ENCODE peak calls at places on chromosome 6, in nine cellular contexts. M is prostate gland, W is brain microvascular endothelial cell, N is endothelial cell, L is adrenal gland, Z is WTC11, S is A549, O is HL-60, R is cardiac fibroblast. Q is an unnamed sample.
A peak's percentile ranks its signal among the peaks of the same experiment; 100 is the strongest.

GRCh38 chr6:40960784-40961430 is 78.1 kb downstream of the UNC5CL start:
- DNase-seq in O (no peak), S (no peak), Z (no peak), R (no peak), L (no peak), N (no peak), W (no peak), M (no peak), Q (no peak)

GRCh38 chr6:142960098-142960497 is 15.1 kb upstream of the HIVEP2 start:
- DNase-seq in N (no peak), Z (no peak), L (no peak), R (peak; percentile 36), O (no peak), S (no peak), W (peak; percentile 62), M (no peak), Q (peak; percentile 56)

GRCh38 chr6:35484921-35485392 is 11.9 kb downstream of the TEAD3 start:
- DNase-seq in O (no peak), L (no peak), Z (no peak), N (no peak), M (no peak), W (no peak), R (no peak), S (no peak), Q (peak; percentile 35)

GRCh38 chr6:49513153-49513989 is 13.6 kb downstream of the GLYATL3 start:
- DNase-seq in Z (no peak), M (no peak), O (no peak), L (no peak), N (no peak), S (no peak), W (no peak), R (no peak), Q (no peak)

GRCh38 chr6:29737707-29738630 is 14.7 kb downstream of the HLA-F start:
- DNase-seq in W (peak; percentile 61), M (peak; percentile 74), S (no peak), L (peak; percentile 85), O (peak; percentile 41), R (peak; percentile 81), Z (peak; percentile 81), N (peak; percentile 66), Q (peak; percentile 77)

GRCh38 chr6:154478691-154479090 is 31.8 kb downstream of the CNKSR3 start:
- DNase-seq in S (no peak), O (no peak), N (no peak), L (no peak), W (no peak), R (no peak), Z (no peak), M (no peak), Q (no peak)

GRCh38 chr6:142946924-142947701 is 2.1 kb upstream of the HIVEP2 start:
- DNase-seq in L (peak; percentile 91), R (peak; percentile 80), M (peak; percentile 75), N (peak; percentile 63), S (peak; percentile 64), W (peak; percentile 77), O (peak; percentile 18), Z (peak; percentile 59), Q (peak; percentile 24)

GRCh38 chr6:149888659-149889058 is 9.3 kb downstream of the RAET1E start:
- DNase-seq in W (no peak), Z (no peak), O (no peak), R (no peak), S (no peak), N (no peak), L (no peak), M (no peak), Q (no peak)

GRCh38 chr6:49826743-49827406 is 39.5 kb downstream of the CRISP1 start:
- DNase-seq in W (no peak), R (no peak), Z (no peak), O (no peak), S (no peak), L (no peak), M (no peak), N (no peak), Q (no peak)

GRCh38 chr6:144145546-144145945 is 4.8 kb upstream of the STX11 start:
- DNase-seq in L (no peak), N (no peak), W (no peak), Z (no peak), M (no peak), S (no peak), R (no peak), O (no peak), Q (peak; percentile 26)

GRCh38 chr6:31725502-31726350 is 2.6 kb downstream of the MPIG6B start:
- DNase-seq in Z (no peak), O (peak; percentile 21), N (no peak), S (no peak), R (peak; percentile 74), W (no peak), M (no peak), L (no peak), Q (no peak)

GRCh38 chr6:31586013-31586412 is at the start of gene LST1:
- DNase-seq in O (peak; percentile 94), M (no peak), S (no peak), W (no peak), R (peak; percentile 42), Z (no peak), L (no peak), N (no peak), Q (no peak)

GRCh38 chr6:36700812-36701211 is 3.2 kb downstream of the RAB44 start:
- DNase-seq in Z (no peak), M (no peak), L (no peak), O (peak; percentile 60), W (no peak), S (no peak), R (no peak), N (no peak), Q (no peak)

GRCh38 chr6:3455490-3456394 is 1.1 kb downstream of the SLC22A23 start:
- DNase-seq in R (no peak), O (no peak), S (no peak), N (peak; percentile 28), L (no peak), W (no peak), M (peak; percentile 25), Z (peak; percentile 44), Q (no peak)

GRCh38 chr6:23499549-23499948 is 626.5 kb upstream of the NRSN1 start:
- DNase-seq in L (no peak), N (no peak), M (no peak), Z (no peak), O (no peak), S (no peak), R (no peak), W (no peak), Q (no peak)

DNA sequence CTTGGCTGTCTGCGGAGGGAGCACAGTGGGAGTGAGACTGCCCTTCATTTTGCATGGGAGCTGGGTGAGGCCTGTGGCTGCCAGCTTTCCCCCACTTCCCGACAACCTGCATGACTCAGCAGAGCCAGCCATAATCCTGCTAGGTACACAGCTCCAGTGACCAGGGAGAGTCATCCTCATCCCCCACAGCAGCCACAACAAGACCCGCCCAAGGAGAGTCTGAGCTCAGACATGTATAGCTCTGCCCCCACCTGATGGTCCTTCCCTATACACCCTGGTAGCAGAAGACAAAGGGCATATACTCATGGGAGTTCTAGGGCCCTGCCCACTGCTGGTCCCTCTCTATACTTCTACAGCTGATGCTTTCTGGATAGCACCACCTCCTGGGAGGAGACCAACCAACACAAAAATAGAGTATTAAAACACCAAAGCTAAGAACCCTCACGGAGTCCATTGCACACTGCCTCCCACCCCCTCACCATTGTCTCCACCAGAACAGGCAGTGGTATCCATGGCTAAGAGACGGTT is 29.3 kb upstream of the TPD52L1 start:
- DNase-seq in Z (no peak), N (no peak), W (no peak), R (no peak), L (no peak), O (no peak), S (no peak), M (no peak), Q (peak; percentile 9)
- TF ChIP-seq CTCF in Z (no peak), N (no peak), W (peak; percentile 24), R (no peak), L (no peak), O (no peak), S (no peak), M (no peak), Q (no peak)

GRCh38 chr6:38489951-38490350 is 149.8 kb downstream of the BTBD9 start:
- DNase-seq in W (peak; percentile 33), M (no peak), L (no peak), S (no peak), Z (no peak), R (peak; percentile 13), O (no peak), N (no peak), Q (peak; percentile 56)
- TF ChIP-seq CTCF in W (no peak), M (no peak), L (no peak), S (no peak), Z (no peak), R (no peak), O (no peak), N (no peak), Q (no peak)

DNA sequence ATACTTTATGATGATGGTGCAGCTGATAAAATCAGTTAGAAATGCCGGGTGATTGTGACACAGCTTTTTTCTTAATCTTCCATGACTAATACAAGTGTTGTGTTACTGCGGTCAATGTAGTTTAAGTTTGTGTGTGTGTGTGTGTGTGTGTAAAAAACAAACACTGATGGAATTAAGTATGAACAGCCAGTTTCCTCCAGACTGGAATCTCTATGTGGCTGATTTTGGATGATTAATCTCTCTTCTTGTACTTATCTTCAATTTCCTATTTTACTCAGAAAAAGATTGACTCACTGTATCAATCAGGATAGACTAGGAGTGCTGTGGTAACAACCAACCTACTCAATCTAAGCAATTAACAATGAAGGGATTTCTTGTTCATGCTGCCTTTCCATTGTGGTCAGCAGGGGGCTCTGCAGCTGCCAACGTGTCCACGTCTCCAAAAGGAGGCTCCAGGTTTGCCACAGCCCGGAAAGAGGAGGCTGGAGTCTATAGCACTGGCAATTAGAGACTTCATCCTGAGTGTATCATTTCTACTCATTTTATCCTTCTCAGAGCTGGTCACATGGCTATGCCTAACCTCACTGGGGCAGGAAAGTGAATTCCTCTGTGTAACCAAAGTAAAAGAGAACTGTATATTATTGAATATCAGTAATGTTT is 107.7 kb downstream of the CD109 start:
- DNase-seq in Z (peak; percentile 68), M (no peak), W (peak; percentile 83), N (peak; percentile 68), L (no peak), R (peak; percentile 90), S (peak; percentile 25), O (peak; percentile 5), Q (peak; percentile 96)
- TF ChIP-seq CTCF in Z (peak; percentile 48), M (no peak), W (peak; percentile 82), N (peak; percentile 56), L (peak; percentile 31), R (peak; percentile 65), S (peak; percentile 50), O (peak; percentile 36), Q (peak; percentile 78)

GRCh38 chr6:136656121-136656520 is 105.9 kb upstream of the MAP7 start:
- DNase-seq in Z (no peak), L (no peak), N (no peak), M (no peak), R (peak; percentile 19), O (no peak), W (no peak), S (no peak), Q (no peak)

GRCh38 chr6:136652656-136653055 is 102.4 kb upstream of the MAP7 start:
- DNase-seq in O (no peak), M (no peak), R (no peak), Z (no peak), N (no peak), W (no peak), S (no peak), L (no peak), Q (no peak)

GRCh38 chr6:136655251-136656014 is 105.2 kb upstream of the MAP7 start:
- DNase-seq in S (no peak), N (no peak), M (no peak), R (no peak), L (no peak), O (no peak), W (no peak), Z (no peak), Q (no peak)

GRCh38 chr6:136651982-136652381 is 101.8 kb upstream of the MAP7 start:
- DNase-seq in N (no peak), Z (no peak), M (no peak), W (no peak), L (no peak), R (no peak), O (no peak), S (no peak), Q (no peak)

GRCh38 chr6:136654086-136654485 is 103.9 kb upstream of the MAP7 start:
- DNase-seq in S (no peak), W (no peak), R (no peak), M (no peak), L (no peak), N (no peak), Z (no peak), O (no peak), Q (no peak)
- TF ChIP-seq CTCF in S (no peak), W (peak; percentile 14), R (peak; percentile 22), M (no peak), L (no peak), N (peak; percentile 51), Z (no peak), O (no peak), Q (peak; percentile 50)